ENCODE peak calls at places on chromosomes 5 and 9, in seven cellular contexts. M is HT-29; B is amniotic stem cell; H is cardiac muscle cell; I is activated naive CD8-positive, alpha-beta T cell treated with anti-CD3 and anti-CD28 coated beads, Interleukin-2, amount 50 U/mL, for 24 hours; O is cardiac fibroblast; E is stimulated activated naive CD8-positive, alpha-beta T cell treated with anti-CD3 and anti-CD28 coated beads, Interleukin-15, Interleukin-2, amounts not matched to agents 100 U/mL and 50 U/mL, for 24 hours. Y is an unnamed sample.

GRCh38 chr9:76528056-76528455 is 69.1 kb downstream of the GCNT1 start:
- DNase-seq in M (no peak), B (no peak), H (no peak), I (no peak), O (no peak), E (no peak), Y (peak; percentile 50)

GRCh38 chr9:20658677-20659473 is 25.2 kb upstream of the FOCAD start:
- DNase-seq in M (peak; percentile 34), B (no peak), H (peak; percentile 23), I (no peak), O (peak; percentile 25), E (no peak), Y (peak; percentile 28)

GRCh38 chr5:43281840-43282658 is 31.2 kb downstream of the HMGCS1 start:
- DNase-seq in M (no peak), B (no peak), H (no peak), I (no peak), O (peak; percentile 49), E (no peak), Y (peak; percentile 39)

GRCh38 chr5:171295801-171296200 is 13.2 kb upstream of the TLX3 start:
- DNase-seq in M (peak; percentile 26), B (no peak), H (no peak), I (no peak), O (no peak), E (no peak), Y (no peak)

GRCh38 chr9:7094052-7094451 is 336.3 kb downstream of the KDM4C start:
- DNase-seq in M (peak; percentile 39), B (no peak), H (peak; percentile 49), I (no peak), O (peak; percentile 28), E (no peak), Y (peak; percentile 10)

GRCh38 chr5:77316871-77317661 is 106.6 kb downstream of the PDE8B start:
- DNase-seq in M (no peak), B (no peak), H (no peak), I (no peak), O (peak; percentile 54), E (no peak), Y (peak; percentile 21)

GRCh38 chr5:178277346-178277745 is 44.7 kb upstream of the PHYKPL start:
- DNase-seq in M (no peak), B (no peak), H (no peak), I (no peak), O (no peak), E (no peak), Y (no peak)

GRCh38 chr9:6566409-6567139 is 79.0 kb downstream of the GLDC start:
- DNase-seq in M (no peak), B (peak; percentile 87), H (no peak), I (peak; percentile 8), O (peak; percentile 99), E (peak; percentile 12), Y (peak; percentile 97)

GRCh38 chr5:179387151-179388110 is 42.2 kb upstream of the ADAMTS2 start:
- DNase-seq in M (no peak), B (no peak), H (no peak), I (no peak), O (no peak), E (no peak), Y (no peak)

GRCh38 chr5:89064054-89064453 is 181.1 kb upstream of the MEF2C start:
- DNase-seq in M (no peak), B (no peak), H (no peak), I (no peak), O (no peak), E (no peak), Y (peak; percentile 13)

GRCh38 chr9:116700882-116701836 is 14.1 kb downstream of the TRIM32 start:
- DNase-seq in M (no peak), B (no peak), H (no peak), I (no peak), O (no peak), E (no peak), Y (no peak)

GRCh38 chr5:6550628-6551027 is 82.2 kb downstream of the NSUN2 start:
- DNase-seq in M (no peak), B (no peak), H (no peak), I (no peak), O (no peak), E (no peak), Y (no peak)

GRCh38 chr9:133638076-133638475 is 1.9 kb downstream of the DBH start:
- DNase-seq in M (no peak), B (no peak), H (no peak), I (no peak), O (no peak), E (no peak), Y (no peak)